ENCODE peak calls at places on chromosome 15, in ten cellular contexts. M is stimulated activated CD4-positive, alpha-beta T cell treated with anti-CD3 and anti-CD28 coated beads, Interleukin-2, amount 100 ng/mL, for 48 hours; V is CD4-positive, CD25-positive, alpha-beta regulatory T cell; I is T-helper 17 cell; N is right cardiac atrium; T is BE2C; O is T-helper 9 cell; E is HFF-Myc; G is colonic mucosa; F is mammary epithelial cell. D is an unnamed sample.

GRCh38 chr15:60328852-60329443 is 68.8 kb downstream of the ANXA2 start:
- DNase-seq in M (peak; percentile 46), V (peak; percentile 49), I (no peak), N (no peak), T (peak; percentile 32), O (no peak), E (no peak), G (no peak), F (no peak), D (no peak)

GRCh38 chr15:83012038-83012490 is 625 bp upstream of the C15orf40 start:
- DNase-seq in M (no peak), V (no peak), I (no peak), N (no peak), T (peak; percentile 16), O (no peak), E (no peak), G (no peak), F (no peak), D (no peak)

GRCh38 chr15:60374628-60375081 is 23.1 kb downstream of the ANXA2 start:
- DNase-seq in M (no peak), V (no peak), I (no peak), N (no peak), T (peak; percentile 63), O (no peak), E (peak; percentile 94), G (no peak), F (peak; percentile 96), D (no peak)

GRCh38 chr15:60616147-60616546 is 137.2 kb upstream of the ICE2 start:
- DNase-seq in M (no peak), V (no peak), I (no peak), N (no peak), T (no peak), O (no peak), E (no peak), G (no peak), F (no peak), D (no peak)

GRCh38 chr15:40308844-40309189 is 1.1 kb upstream of the PLCB2 start:
- DNase-seq in M (no peak), V (peak; percentile 47), I (no peak), N (peak; percentile 74), T (no peak), O (no peak), E (no peak), G (no peak), F (no peak), D (no peak)

GRCh38 chr15:92306662-92307061 is 87.0 kb upstream of the ST8SIA2 start:
- DNase-seq in M (no peak), V (no peak), I (no peak), N (no peak), T (no peak), O (no peak), E (no peak), G (no peak), F (peak; percentile 1), D (no peak)

GRCh38 chr15:48440084-48440483 is 108.9 kb downstream of the DUT start:
- DNase-seq in M (no peak), V (no peak), I (no peak), N (peak; percentile 55), T (peak; percentile 39), O (no peak), E (peak; percentile 44), G (no peak), F (no peak), D (no peak)

GRCh38 chr15:28915935-28916334 is 30.2 kb downstream of the APBA2 start:
- DNase-seq in M (no peak), V (no peak), I (no peak), N (no peak), T (no peak), O (no peak), E (no peak), G (no peak), F (no peak), D (no peak)

GRCh38 chr15:69908518-69909420 is 188.9 kb downstream of the TLE3 start:
- DNase-seq in M (no peak), V (no peak), I (no peak), N (no peak), T (no peak), O (no peak), E (no peak), G (no peak), F (no peak), D (no peak)

GRCh38 chr15:76196949-76197315 is 114.3 kb downstream of the ETFA start:
- DNase-seq in M (no peak), V (no peak), I (no peak), N (peak; percentile 69), T (peak; percentile 39), O (no peak), E (no peak), G (no peak), F (no peak), D (no peak)

GRCh38 chr15:22891426-22892210 is 53.2 kb downstream of the NIPA2 start:
- DNase-seq in M (no peak), V (no peak), I (no peak), N (no peak), T (no peak), O (no peak), E (no peak), G (no peak), F (no peak), D (no peak)

GRCh38 chr15:66673410-66674322 is 28.4 kb upstream of the SMAD6 start:
- DNase-seq in M (peak; percentile 46), V (peak; percentile 32), I (no peak), N (peak; percentile 85), T (no peak), O (peak; percentile 13), E (no peak), G (peak; percentile 88), F (no peak), D (peak; percentile 14)

GRCh38 chr15:61989698-61990097 is 70.5 kb downstream of the VPS13C start:
- DNase-seq in M (no peak), V (no peak), I (no peak), N (no peak), T (no peak), O (no peak), E (no peak), G (no peak), F (no peak), D (no peak)

GRCh38 chr15:89749059-89749458 is 2.0 kb downstream of the MESP1 start:
- DNase-seq in M (no peak), V (no peak), I (no peak), N (no peak), T (no peak), O (no peak), E (no peak), G (no peak), F (no peak), D (no peak)

GRCh38 chr15:70289191-70289955 is 191.7 kb upstream of the TLE3 start:
- DNase-seq in M (no peak), V (no peak), I (no peak), N (no peak), T (no peak), O (no peak), E (peak; percentile 20), G (no peak), F (no peak), D (no peak)